ENCODE peak calls at places on chromosomes 13 and 19, in six cellular contexts. F is kidney epithelial cell, B is mammary epithelial cell, L is choroid plexus epithelial cell, K is GM06990, E is tibial artery. G is an unnamed sample.

GRCh38 chr19:4386038-4386782 is 14.1 kb downstream of the SH3GL1 start:
- DNase-seq in F (no peak), B (no peak), L (no peak), K (no peak), E (no peak), G (no peak)

GRCh38 chr13:29435125-29435911 is 160.2 kb downstream of the SLC7A1 start:
- DNase-seq in F (no peak), B (peak; percentile 47), L (peak; percentile 88), K (no peak), E (no peak), G (no peak)

GRCh38 chr13:42816538-42816937 is 35.2 kb downstream of the FAM216B start:
- DNase-seq in F (no peak), B (no peak), L (no peak), K (no peak), E (no peak), G (no peak)

GRCh38 chr13:49986471-49986870 is 10.4 kb upstream of the TRIM13 start:
- DNase-seq in F (no peak), B (no peak), L (no peak), K (no peak), E (no peak), G (no peak)

GRCh38 chr19:16361926-16362325 is 37.3 kb downstream of the KLF2 start:
- DNase-seq in F (no peak), B (no peak), L (no peak), K (no peak), E (no peak), G (no peak)

GRCh38 chr13:34667356-34668218 is 274.5 kb upstream of the NBEA start:
- DNase-seq in F (no peak), B (no peak), L (no peak), K (no peak), E (no peak), G (no peak)

GRCh38 chr13:109569938-109570711 is 216.3 kb downstream of the IRS2 start:
- DNase-seq in F (no peak), B (no peak), L (peak; percentile 16), K (no peak), E (no peak), G (no peak)

GRCh38 chr13:77878186-77878585 is 40.4 kb downstream of the EDNRB start:
- DNase-seq in F (no peak), B (no peak), L (no peak), K (no peak), E (no peak), G (no peak)

GRCh38 chr19:35030257-35031071 is at the start of gene SCN1B:
- DNase-seq in F (no peak), B (peak; percentile 63), L (peak; percentile 59), K (no peak), E (peak; percentile 81), G (peak; percentile 38)

GRCh38 chr13:99041788-99042187 is 63.9 kb upstream of the DOCK9 start:
- DNase-seq in F (no peak), B (no peak), L (no peak), K (peak; percentile 61), E (no peak), G (no peak)

GRCh38 chr13:21101865-21102576 is 40.6 kb upstream of the LATS2 start:
- DNase-seq in F (no peak), B (no peak), L (no peak), K (no peak), E (no peak), G (no peak)

GRCh38 chr13:110723598-110723997 is 10.1 kb downstream of the ING1 start:
- DNase-seq in F (no peak), B (no peak), L (no peak), K (no peak), E (no peak), G (no peak)

GRCh38 chr19:36215276-36216171 is 618 bp downstream of the ZNF146 start:
- DNase-seq in F (no peak), B (peak; percentile 10), L (peak; percentile 64), K (no peak), E (no peak), G (peak; percentile 7)

GRCh38 chr13:110913322-110913721 is 1.5 kb downstream of the ANKRD10 start:
- DNase-seq in F (no peak), B (peak; percentile 49), L (peak; percentile 36), K (no peak), E (no peak), G (no peak)

GRCh38 chr19:30745476-30745985 is 373.3 kb downstream of the ZNF536 start:
- DNase-seq in F (no peak), B (no peak), L (no peak), K (no peak), E (no peak), G (no peak)

GRCh38 chr13:93521307-93521706 is 294.7 kb downstream of the GPC6 start:
- DNase-seq in F (no peak), B (no peak), L (no peak), K (no peak), E (no peak), G (no peak)

GRCh38 chr19:18090545-18091216 is 3.9 kb upstream of the IL12RB1 start:
- DNase-seq in F (no peak), B (no peak), L (peak; percentile 58), K (no peak), E (no peak), G (no peak)

GRCh38 chr19:39299404-39299803 is 3.2 kb downstream of the IFNL1 start:
- DNase-seq in F (no peak), B (no peak), L (no peak), K (no peak), E (no peak), G (no peak)

GRCh38 chr13:97749174-97749573 is 204.3 kb upstream of the IPO5 start:
- DNase-seq in F (no peak), B (peak; percentile 89), L (peak; percentile 69), K (no peak), E (no peak), G (no peak)

GRCh38 chr13:101449971-101450748 is 2.3 kb upstream of the ITGBL1 start:
- DNase-seq in F (peak; percentile 67), B (peak; percentile 95), L (peak; percentile 77), K (no peak), E (no peak), G (no peak)

GRCh38 chr19:8585894-8586750 is 8.9 kb upstream of the MYO1F start:
- DNase-seq in F (no peak), B (no peak), L (peak; percentile 52), K (no peak), E (no peak), G (peak; percentile 80)

GRCh38 chr19:51976852-51977251 is 9.8 kb downstream of the ZNF350 start:
- DNase-seq in F (no peak), B (no peak), L (no peak), K (no peak), E (no peak), G (no peak)

GRCh38 chr13:98290261-98290660 is 113.2 kb upstream of the RNF113B start:
- DNase-seq in F (no peak), B (no peak), L (no peak), K (no peak), E (no peak), G (no peak)

GRCh38 chr19:3178377-3178972 is at the start of gene S1PR4:
- DNase-seq in F (no peak), B (no peak), L (no peak), K (peak; percentile 81), E (no peak), G (no peak)

GRCh38 chr13:59038824-59039223 is 1124.9 kb downstream of the DIAPH3 start:
- DNase-seq in F (peak; percentile 31), B (no peak), L (peak; percentile 76), K (no peak), E (no peak), G (no peak)

GRCh38 chr19:2391118-2391725 is 31.2 kb downstream of the TMPRSS9 start:
- DNase-seq in F (no peak), B (peak; percentile 51), L (peak; percentile 84), K (no peak), E (no peak), G (no peak)

GRCh38 chr13:47598340-47598911 is 402.6 kb downstream of the SUCLA2 start:
- DNase-seq in F (no peak), B (no peak), L (peak; percentile 36), K (no peak), E (no peak), G (no peak)
- TF ChIP-seq CTCF in F (peak; percentile 18), B (peak; percentile 17), L (peak; percentile 39), K (peak; percentile 20), E (peak; percentile 30), G (peak; percentile 52)

GRCh38 chr13:113296842-113297369 is at the start of gene LAMP1:
- DNase-seq in F (peak; percentile 61), B (peak; percentile 94), L (peak; percentile 99), K (peak; percentile 100), E (peak; percentile 99), G (peak; percentile 100)
- TF ChIP-seq CTCF in F (no peak), B (no peak), L (no peak), K (no peak), E (no peak), G (no peak)

DNA sequence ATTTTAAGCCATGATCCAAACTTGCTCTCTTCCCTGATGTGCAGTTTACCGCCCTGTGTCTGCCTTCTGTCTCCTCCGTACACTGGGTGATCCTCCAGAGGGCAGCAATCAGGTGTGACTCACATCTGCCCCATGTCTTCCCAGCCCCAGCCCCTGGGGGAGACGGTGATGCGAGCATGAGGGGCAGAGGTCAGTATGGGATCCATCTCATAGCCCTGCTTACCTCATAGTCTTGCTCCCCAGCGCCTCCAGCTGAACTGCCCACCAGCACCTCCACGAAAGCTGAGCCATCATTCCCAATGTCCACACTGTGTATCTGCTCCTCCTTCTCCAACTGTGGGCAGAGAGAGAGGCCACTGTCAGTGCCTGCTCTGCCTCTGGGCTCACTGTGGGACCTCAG is 14.6 kb downstream of the XRCC1 start:
- DNase-seq in F (no peak), B (no peak), L (peak; percentile 50), K (no peak), E (no peak), G (no peak)
- TF ChIP-seq CTCF in F (peak; percentile 12), B (peak; percentile 4), L (peak; percentile 52), K (no peak), E (no peak), G (no peak)

DNA sequence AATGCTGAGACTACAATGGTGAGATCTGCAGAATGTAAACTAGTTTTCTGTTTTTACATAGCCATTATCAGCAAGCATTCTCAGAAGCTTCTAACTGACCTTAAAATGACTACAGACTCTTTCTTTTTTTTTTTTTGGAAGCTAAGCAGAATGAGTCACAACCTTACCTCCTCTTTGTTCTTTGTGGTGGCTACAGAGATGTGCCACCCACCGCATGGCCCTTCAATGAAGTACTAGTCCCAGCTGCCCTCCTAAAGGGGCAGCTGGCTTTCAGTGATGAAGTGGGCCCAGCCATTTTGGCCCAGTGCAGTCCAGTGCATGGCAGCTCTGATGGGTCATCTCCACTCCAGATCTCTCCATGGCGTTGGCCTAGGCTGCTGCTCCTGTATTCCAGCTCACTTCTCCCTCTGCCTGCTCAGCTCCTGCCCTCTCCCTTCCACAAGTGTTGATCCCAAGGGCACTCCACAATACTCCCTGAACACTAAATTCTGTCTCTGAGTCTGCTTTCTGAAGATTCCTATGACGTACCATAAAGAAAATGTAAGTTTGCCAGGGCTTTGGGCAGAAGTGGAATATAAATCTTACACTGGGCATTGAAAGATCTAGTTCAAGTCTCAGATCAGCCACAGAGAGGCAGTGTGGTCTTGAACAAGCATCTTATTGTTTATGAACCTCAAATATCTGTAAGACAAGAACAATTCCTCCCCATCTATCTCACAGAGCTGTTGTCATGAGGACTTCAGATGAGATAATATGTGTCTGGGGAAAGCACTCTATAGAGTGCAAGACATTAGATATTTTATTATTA is 85.6 kb downstream of the RXFP2 start:
- DNase-seq in F (no peak), B (no peak), L (peak; percentile 69), K (peak; percentile 6), E (no peak), G (no peak)
- TF ChIP-seq CTCF in F (no peak), B (peak; percentile 7), L (peak; percentile 45), K (peak; percentile 21), E (peak; percentile 43), G (peak; percentile 34)

G was measured in neural crest cell.